ENCODE peak calls at places on chromosome 5, in eight cellular contexts. F is ovary; O is dorsolateral prefrontal cortex; W is right atrium auricular region; J is cardiac muscle cell; X is prostate gland; Z is AG04450; I is CD8-positive, alpha-beta T cell. C is an unnamed sample.

GRCh38 chr5:160506006-160507004 is 84.7 kb downstream of the PTTG1 start:
- DNase-seq in W (peak), J (peak), X (no peak), O (peak), F (no peak), I (peak), Z (no peak), C (peak)

GRCh38 chr5:124884108-124884507 is 137.7 kb upstream of the ZNF608 start:
- DNase-seq in X (no peak), O (no peak), I (no peak), W (no peak), Z (no peak), F (no peak), J (no peak), C (no peak)

GRCh38 chr5:124783794-124784193 is 37.4 kb upstream of the ZNF608 start:
- DNase-seq in W (no peak), Z (no peak), O (no peak), I (no peak), F (no peak), J (peak), X (no peak), C (no peak)

GRCh38 chr5:66615136-66615535 is 18.9 kb downstream of the MAST4 start:
- DNase-seq in O (no peak), W (no peak), I (no peak), F (no peak), X (no peak), J (no peak), Z (no peak), C (no peak)

GRCh38 chr5:74261906-74262305 is 378.6 kb downstream of the ENC1 start:
- DNase-seq in W (no peak), O (no peak), J (no peak), Z (no peak), I (no peak), X (no peak), F (no peak), C (no peak)

GRCh38 chr5:134437340-134438267 is 25.9 kb upstream of the CDKN2AIPNL start:
- DNase-seq in W (no peak), I (no peak), O (no peak), J (peak), X (no peak), F (no peak), Z (no peak), C (no peak)

GRCh38 chr5:42680035-42680434 is 76.6 kb upstream of the CCDC152 start:
- DNase-seq in I (no peak), F (no peak), W (no peak), J (no peak), Z (no peak), O (no peak), X (no peak), C (no peak)

GRCh38 chr5:14143843-14144585 is 872 bp downstream of the TRIO start:
- DNase-seq in W (peak), I (peak), O (no peak), X (no peak), J (peak), Z (no peak), F (peak), C (no peak)

GRCh38 chr5:148586796-148587195 is 67.5 kb downstream of the HTR4 start:
- DNase-seq in F (no peak), J (no peak), Z (no peak), W (no peak), O (no peak), I (no peak), X (no peak), C (no peak)

GRCh38 chr5:143010335-143010734 is 240.2 kb downstream of the ARHGAP26 start:
- DNase-seq in F (no peak), O (no peak), I (no peak), W (no peak), Z (no peak), X (no peak), J (no peak), C (no peak)

GRCh38 chr5:61301820-61302563 is 30.1 kb upstream of the ZSWIM6 start:
- DNase-seq in O (no peak), X (peak), Z (peak), I (no peak), W (peak), F (peak), J (peak), C (peak)

GRCh38 chr5:90909091-90909503 is 350.5 kb downstream of the ADGRV1 start:
- DNase-seq in F (no peak), O (no peak), I (no peak), J (peak), Z (peak), W (no peak), X (no peak), C (peak)

GRCh38 chr5:43386960-43387362 is 25.2 kb downstream of the CCL28 start:
- DNase-seq in O (no peak), F (no peak), W (no peak), X (no peak), Z (no peak), I (no peak), J (no peak), C (no peak)

GRCh38 chr5:171667341-171668096 is 118.1 kb upstream of the SMIM23 start:
- DNase-seq in W (peak), I (no peak), J (peak), Z (peak), O (no peak), X (peak), F (peak), C (peak)

GRCh38 chr5:74633710-74634109 is 6.8 kb downstream of the ENC1 start:
- DNase-seq in W (no peak), Z (no peak), O (no peak), J (no peak), I (no peak), X (no peak), F (no peak), C (no peak)

GRCh38 chr5:24538345-24538744 is 106.4 kb downstream of the CDH10 start:
- DNase-seq in Z (no peak), J (no peak), I (no peak), F (no peak), X (no peak), W (no peak), O (no peak), C (no peak)

GRCh38 chr5:88690619-88691560 is 192.1 kb downstream of the MEF2C start:
- DNase-seq in I (peak), X (peak), W (peak), O (peak), F (peak), J (peak), Z (peak), C (no peak)

DNA sequence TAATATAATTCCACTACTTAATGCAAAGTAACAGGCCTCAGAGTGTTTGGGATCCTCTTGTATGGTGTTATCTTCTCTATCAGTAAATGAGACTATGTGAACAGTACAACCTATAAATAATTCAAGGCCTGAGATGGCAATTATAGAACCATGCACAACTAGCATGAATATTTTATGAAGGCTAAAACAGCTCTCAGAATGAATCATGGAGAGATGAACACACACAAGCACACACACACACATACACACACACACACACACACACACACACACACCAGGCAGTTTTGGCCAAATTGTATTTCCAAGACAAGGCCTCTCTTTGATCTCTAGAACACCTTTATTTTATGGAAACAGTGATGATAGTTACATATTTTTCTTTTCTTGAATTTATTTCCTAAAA is 224.9 kb downstream of the EBF1 start:
- DNase-seq in W (no peak), O (no peak), J (no peak), X (no peak), I (no peak), F (no peak), Z (no peak), C (no peak)
- H3K4me3 ChIP-seq in W (no peak), O (no peak), J (no peak), X (no peak), I (peak), F (peak), Z (no peak), C (no peak)

GRCh38 chr5:139418804-139419203 is 14.9 kb upstream of the SPATA24 start:
- DNase-seq in O (no peak), W (no peak), X (no peak), J (no peak), F (no peak), Z (no peak), I (no peak), C (no peak)

GRCh38 chr5:139425497-139425896 is 13.8 kb downstream of the DNAJC18 start:
- DNase-seq in W (no peak), F (no peak), X (no peak), Z (no peak), O (no peak), I (no peak), J (no peak), C (no peak)

GRCh38 chr5:139419793-139420192 is 15.9 kb upstream of the SPATA24 start:
- DNase-seq in I (no peak), X (no peak), F (no peak), J (no peak), Z (no peak), O (no peak), W (no peak), C (no peak)

GRCh38 chr5:139419226-139419625 is 15.3 kb upstream of the SPATA24 start:
- DNase-seq in F (no peak), W (no peak), I (no peak), Z (no peak), X (no peak), O (no peak), J (no peak), C (no peak)

DNA sequence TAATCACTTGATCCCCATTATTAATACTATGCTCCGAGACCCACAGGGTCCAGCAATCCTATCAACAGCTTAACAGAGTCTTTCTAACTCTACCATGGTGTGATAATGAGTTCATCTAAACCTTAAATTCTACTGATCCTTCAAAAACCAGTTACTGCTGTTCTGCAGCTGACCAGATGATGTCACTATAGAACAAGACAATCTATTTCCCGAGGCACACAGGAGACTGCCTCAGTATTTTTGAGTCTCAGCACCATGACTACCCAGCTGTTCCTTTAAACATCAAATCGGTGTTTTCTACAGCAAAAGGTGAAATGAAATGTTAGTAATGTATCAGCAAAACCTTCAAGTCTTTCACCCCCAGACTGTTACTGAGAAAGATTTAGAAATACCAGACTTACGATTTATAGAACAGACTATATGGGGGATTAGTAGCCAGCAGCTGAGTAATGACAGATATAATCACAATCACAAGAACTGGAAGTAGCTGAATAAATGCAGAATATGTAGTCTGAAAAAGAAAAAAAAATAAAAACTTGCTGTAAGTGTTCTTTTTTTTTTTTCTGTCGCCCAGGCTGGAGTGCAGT is 16.9 kb downstream of the DNAJC18 start:
- DNase-seq in O (no peak), J (peak), X (peak), I (peak), Z (peak), W (no peak), F (no peak), C (peak)
- TF ChIP-seq CTCF in O (peak), J (peak), X (peak), I (peak), Z (peak), W (peak), F (peak), C (peak)

GRCh38 chr5:54517174-54517511 is 416 bp upstream of the SNX18 start:
- DNase-seq in J (no peak), I (no peak), F (no peak), Z (no peak), X (peak), O (no peak), W (no peak), C (no peak)
- H3K4me3 ChIP-seq in J (peak), I (no peak), F (peak), Z (peak), X (peak), O (peak), W (no peak), C (peak)

GRCh38 chr5:8954801-8955200 is 591.1 kb downstream of the SEMA5A start:
- DNase-seq in X (no peak), Z (no peak), F (no peak), W (no peak), I (no peak), O (no peak), J (no peak), C (no peak)
- TF ChIP-seq CTCF in X (no peak), Z (peak), F (no peak), W (no peak), I (no peak), O (no peak), J (no peak), C (no peak)

GRCh38 chr5:56211298-56211865 is 21.7 kb downstream of the ANKRD55 start:
- DNase-seq in Z (peak), W (no peak), J (peak), X (no peak), F (no peak), I (no peak), O (no peak), C (peak)
- H3K4me3 ChIP-seq in Z (no peak), W (no peak), J (no peak), X (no peak), F (no peak), I (no peak), O (no peak), C (no peak)

GRCh38 chr5:156687514-156687913 is 162.6 kb upstream of the PPP1R2B start:
- DNase-seq in W (no peak), I (no peak), Z (no peak), X (no peak), F (no peak), O (no peak), J (no peak), C (no peak)
- TF ChIP-seq CTCF in W (no peak), I (no peak), Z (no peak), X (no peak), F (no peak), O (no peak), J (no peak), C (no peak)

DNA sequence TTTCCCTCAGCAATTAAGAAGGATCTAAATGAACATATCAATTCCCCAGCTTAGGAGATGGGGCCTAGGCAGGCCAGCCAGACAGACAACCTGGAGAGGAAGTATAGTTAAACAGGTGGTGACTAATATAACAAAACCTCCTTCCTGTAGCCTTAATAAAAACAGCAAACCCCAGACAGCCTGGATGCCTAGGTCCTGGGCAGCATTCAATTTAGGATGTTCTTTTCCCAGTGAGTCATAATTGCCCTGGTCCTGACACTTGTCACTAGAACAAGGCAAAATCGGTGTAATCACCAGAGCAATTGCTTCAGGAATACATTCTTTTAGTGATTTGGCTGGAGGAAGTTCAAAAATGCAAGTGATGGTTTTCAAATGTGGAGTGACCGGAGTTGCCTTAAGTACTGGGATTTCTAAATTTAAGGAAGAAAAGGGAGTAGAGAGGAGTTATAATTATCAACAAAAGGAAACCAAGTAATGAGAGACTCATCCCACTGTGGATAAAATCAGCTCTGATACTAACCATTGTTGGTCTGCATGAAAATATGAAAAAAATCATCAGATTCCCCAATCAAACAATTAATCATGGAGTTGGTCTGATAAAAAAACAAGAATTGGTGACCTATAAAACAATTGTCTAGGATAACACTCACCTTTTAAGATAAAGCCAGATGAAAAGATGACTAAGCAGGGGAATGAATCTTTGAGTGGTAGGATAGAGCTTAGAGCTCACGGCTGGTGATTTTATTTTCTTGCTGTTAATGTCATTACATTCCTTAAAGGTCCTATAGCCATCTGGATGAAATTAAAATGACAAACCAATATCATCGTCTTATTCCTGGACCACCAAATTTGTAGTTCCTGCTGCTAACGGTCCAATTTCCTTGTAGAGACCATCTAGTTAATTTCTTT is 39.0 kb upstream of the TARS1 start:
- DNase-seq in X (no peak), J (peak), W (no peak), I (no peak), Z (no peak), O (no peak), F (no peak), C (peak)
- H3K4me3 ChIP-seq in X (no peak), J (no peak), W (no peak), I (no peak), Z (no peak), O (no peak), F (no peak), C (no peak)

GRCh38 chr5:156835905-156836304 is 14.2 kb upstream of the PPP1R2B start:
- DNase-seq in Z (no peak), X (no peak), O (no peak), F (no peak), I (no peak), W (no peak), J (no peak), C (no peak)
- TF ChIP-seq CTCF in Z (no peak), X (no peak), O (no peak), F (no peak), I (peak), W (peak), J (no peak), C (no peak)

C was measured in astrocyte of the cerebellum.